ENCODE peak calls at places on chromosomes 13 and 19, in eight cellular contexts. One of them, this sample, is unnamed.

GRCh38 chr13:34941436-34941834 is 635 bp upstream of the NBEA start:
- DNase-seq in stomach: no peak
- DNase-seq in colonic mucosa: no peak
- DNase-seq in CD8-positive, alpha-beta memory T cell: no peak
- DNase-seq in CD8-positive, alpha-beta T cell: no peak
- DNase-seq in upper lobe of right lung: no peak
- DNase-seq in AG04450: no peak
- DNase-seq in substantia nigra: peak
- DNase-seq in this sample: no peak

GRCh38 chr13:31073859-31074718 is 87.6 kb downstream of the HSPH1 start:
- DNase-seq in upper lobe of right lung: no peak
- DNase-seq in colonic mucosa: no peak
- DNase-seq in AG04450: no peak
- DNase-seq in stomach: no peak
- DNase-seq in CD8-positive, alpha-beta memory T cell: no peak
- DNase-seq in CD8-positive, alpha-beta T cell: no peak
- DNase-seq in substantia nigra: no peak
- DNase-seq in this sample: no peak

GRCh38 chr19:50252111-50252886 is 48.9 kb downstream of the MYH14 start:
- DNase-seq in upper lobe of right lung: no peak
- DNase-seq in stomach: no peak
- DNase-seq in CD8-positive, alpha-beta T cell: peak
- DNase-seq in AG04450: no peak
- DNase-seq in CD8-positive, alpha-beta memory T cell: no peak
- DNase-seq in substantia nigra: peak
- DNase-seq in colonic mucosa: peak
- DNase-seq in this sample: peak

GRCh38 chr13:24683833-24684599 is 3.8 kb downstream of the ATP12A start:
- DNase-seq in colonic mucosa: peak
- DNase-seq in substantia nigra: peak
- DNase-seq in upper lobe of right lung: peak
- DNase-seq in CD8-positive, alpha-beta memory T cell: peak
- DNase-seq in stomach: peak
- DNase-seq in AG04450: no peak
- DNase-seq in CD8-positive, alpha-beta T cell: peak
- DNase-seq in this sample: peak

GRCh38 chr19:12623361-12624031 is 12.8 kb downstream of the ZNF791 start:
- DNase-seq in stomach: no peak
- DNase-seq in CD8-positive, alpha-beta memory T cell: no peak
- DNase-seq in substantia nigra: no peak
- DNase-seq in AG04450: no peak
- DNase-seq in colonic mucosa: no peak
- DNase-seq in CD8-positive, alpha-beta T cell: no peak
- DNase-seq in upper lobe of right lung: no peak
- DNase-seq in this sample: no peak

GRCh38 chr19:2424686-2425621 is 2.4 kb downstream of the TIMM13 start:
- DNase-seq in CD8-positive, alpha-beta T cell: no peak
- DNase-seq in CD8-positive, alpha-beta memory T cell: no peak
- DNase-seq in upper lobe of right lung: peak
- DNase-seq in colonic mucosa: no peak
- DNase-seq in stomach: peak
- DNase-seq in substantia nigra: peak
- DNase-seq in AG04450: peak
- DNase-seq in this sample: no peak

GRCh38 chr19:18845961-18846360 is 14.2 kb downstream of the UPF1 start:
- DNase-seq in CD8-positive, alpha-beta memory T cell: no peak
- DNase-seq in stomach: no peak
- DNase-seq in substantia nigra: no peak
- DNase-seq in AG04450: no peak
- DNase-seq in upper lobe of right lung: no peak
- DNase-seq in CD8-positive, alpha-beta T cell: no peak
- DNase-seq in colonic mucosa: no peak
- DNase-seq in this sample: no peak

GRCh38 chr19:1286859-1287621 is 1.4 kb downstream of the EFNA2 start:
- DNase-seq in colonic mucosa: peak
- DNase-seq in AG04450: no peak
- DNase-seq in stomach: no peak
- DNase-seq in CD8-positive, alpha-beta memory T cell: no peak
- DNase-seq in CD8-positive, alpha-beta T cell: no peak
- DNase-seq in upper lobe of right lung: no peak
- DNase-seq in substantia nigra: no peak
- DNase-seq in this sample: no peak

GRCh38 chr19:15116856-15117255 is 9.7 kb downstream of the SYDE1 start:
- DNase-seq in CD8-positive, alpha-beta memory T cell: no peak
- DNase-seq in upper lobe of right lung: no peak
- DNase-seq in colonic mucosa: no peak
- DNase-seq in substantia nigra: no peak
- DNase-seq in CD8-positive, alpha-beta T cell: no peak
- DNase-seq in AG04450: no peak
- DNase-seq in stomach: no peak
- DNase-seq in this sample: no peak

GRCh38 chr13:80133631-80134083 is 207.3 kb downstream of the SPRY2 start:
- DNase-seq in AG04450: no peak
- DNase-seq in colonic mucosa: peak
- DNase-seq in substantia nigra: no peak
- DNase-seq in CD8-positive, alpha-beta memory T cell: no peak
- DNase-seq in CD8-positive, alpha-beta T cell: no peak
- DNase-seq in upper lobe of right lung: no peak
- DNase-seq in stomach: no peak
- DNase-seq in this sample: no peak

GRCh38 chr13:93224545-93224944 is 2.1 kb upstream of the GPC6 start:
- DNase-seq in stomach: no peak
- DNase-seq in CD8-positive, alpha-beta T cell: no peak
- DNase-seq in AG04450: no peak
- DNase-seq in substantia nigra: no peak
- DNase-seq in upper lobe of right lung: no peak
- DNase-seq in colonic mucosa: no peak
- DNase-seq in CD8-positive, alpha-beta memory T cell: no peak
- DNase-seq in this sample: no peak

GRCh38 chr19:39986643-39987042 is 10.2 kb upstream of the ZNF546 start:
- DNase-seq in upper lobe of right lung: no peak
- DNase-seq in colonic mucosa: no peak
- DNase-seq in CD8-positive, alpha-beta memory T cell: no peak
- DNase-seq in CD8-positive, alpha-beta T cell: no peak
- DNase-seq in substantia nigra: no peak
- DNase-seq in AG04450: no peak
- DNase-seq in stomach: no peak
- DNase-seq in this sample: no peak

GRCh38 chr19:39987167-39987566 is 9.7 kb upstream of the ZNF546 start:
- DNase-seq in substantia nigra: no peak
- DNase-seq in upper lobe of right lung: no peak
- DNase-seq in CD8-positive, alpha-beta memory T cell: no peak
- DNase-seq in colonic mucosa: no peak
- DNase-seq in stomach: no peak
- DNase-seq in AG04450: no peak
- DNase-seq in CD8-positive, alpha-beta T cell: no peak
- DNase-seq in this sample: no peak

GRCh38 chr19:39983695-39984302 is 12.8 kb downstream of the PSMC4 start:
- DNase-seq in upper lobe of right lung: no peak
- DNase-seq in CD8-positive, alpha-beta memory T cell: no peak
- DNase-seq in substantia nigra: no peak
- DNase-seq in stomach: no peak
- DNase-seq in colonic mucosa: no peak
- DNase-seq in AG04450: no peak
- DNase-seq in CD8-positive, alpha-beta T cell: no peak
- DNase-seq in this sample: no peak

GRCh38 chr19:39987596-39987995 is 9.3 kb upstream of the ZNF546 start:
- DNase-seq in stomach: no peak
- DNase-seq in CD8-positive, alpha-beta memory T cell: no peak
- DNase-seq in AG04450: no peak
- DNase-seq in CD8-positive, alpha-beta T cell: no peak
- DNase-seq in upper lobe of right lung: no peak
- DNase-seq in substantia nigra: no peak
- DNase-seq in colonic mucosa: no peak
- DNase-seq in this sample: no peak

DNA sequence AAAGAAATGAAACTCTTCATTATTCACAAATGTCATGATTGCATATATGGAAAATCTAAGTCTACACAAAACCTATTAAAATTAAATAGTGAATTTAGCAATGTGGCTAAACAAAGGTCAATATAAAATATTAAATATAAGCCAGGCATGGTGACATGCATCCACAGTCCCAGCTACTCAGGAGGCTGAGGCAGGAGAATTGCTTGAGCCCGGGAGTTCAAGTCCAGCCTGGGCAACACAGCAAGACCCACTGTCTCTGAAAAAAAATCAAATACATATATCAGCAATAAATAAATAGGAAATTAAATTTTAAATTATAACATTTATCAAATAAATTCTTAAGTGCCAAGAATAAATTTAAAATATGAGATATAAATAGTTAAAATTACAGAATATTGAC is 11.9 kb downstream of the PSMC4 start:
- DNase-seq in stomach: no peak
- DNase-seq in substantia nigra: no peak
- DNase-seq in upper lobe of right lung: no peak
- DNase-seq in CD8-positive, alpha-beta memory T cell: no peak
- DNase-seq in colonic mucosa: no peak
- DNase-seq in AG04450: no peak
- DNase-seq in CD8-positive, alpha-beta T cell: no peak
- DNase-seq in this sample: no peak
- H3K27ac ChIP-seq in stomach: no peak
- H3K27ac ChIP-seq in substantia nigra: no peak
- H3K27ac ChIP-seq in upper lobe of right lung: no peak
- H3K27ac ChIP-seq in CD8-positive, alpha-beta memory T cell: no peak
- H3K27ac ChIP-seq in colonic mucosa: no peak
- H3K27ac ChIP-seq in AG04450: no peak
- H3K27ac ChIP-seq in CD8-positive, alpha-beta T cell: no peak
- H3K27ac ChIP-seq in this sample: no peak

GRCh38 chr13:109771926-109772325 is 14.5 kb downstream of the IRS2 start:
- DNase-seq in substantia nigra: no peak
- DNase-seq in AG04450: no peak
- DNase-seq in CD8-positive, alpha-beta T cell: no peak
- DNase-seq in colonic mucosa: no peak
- DNase-seq in stomach: no peak
- DNase-seq in upper lobe of right lung: no peak
- DNase-seq in CD8-positive, alpha-beta memory T cell: no peak
- DNase-seq in this sample: no peak
- H3K27ac ChIP-seq in substantia nigra: no peak
- H3K27ac ChIP-seq in AG04450: no peak
- H3K27ac ChIP-seq in CD8-positive, alpha-beta T cell: no peak
- H3K27ac ChIP-seq in colonic mucosa: no peak
- H3K27ac ChIP-seq in stomach: no peak
- H3K27ac ChIP-seq in upper lobe of right lung: no peak
- H3K27ac ChIP-seq in CD8-positive, alpha-beta memory T cell: no peak
- H3K27ac ChIP-seq in this sample: no peak

GRCh38 chr13:48575014-48575413 is 42.1 kb upstream of the RCBTB2 start:
- DNase-seq in AG04450: no peak
- DNase-seq in CD8-positive, alpha-beta memory T cell: no peak
- DNase-seq in stomach: no peak
- DNase-seq in CD8-positive, alpha-beta T cell: no peak
- DNase-seq in colonic mucosa: no peak
- DNase-seq in upper lobe of right lung: no peak
- DNase-seq in substantia nigra: no peak
- DNase-seq in this sample: no peak
- H3K27ac ChIP-seq in AG04450: no peak
- H3K27ac ChIP-seq in CD8-positive, alpha-beta memory T cell: no peak
- H3K27ac ChIP-seq in stomach: peak
- H3K27ac ChIP-seq in CD8-positive, alpha-beta T cell: no peak
- H3K27ac ChIP-seq in colonic mucosa: no peak
- H3K27ac ChIP-seq in upper lobe of right lung: no peak
- H3K27ac ChIP-seq in substantia nigra: no peak
- H3K27ac ChIP-seq in this sample: no peak

GRCh38 chr13:40568672-40569350 is 97.6 kb downstream of the FOXO1 start:
- DNase-seq in colonic mucosa: no peak
- DNase-seq in CD8-positive, alpha-beta T cell: no peak
- DNase-seq in stomach: no peak
- DNase-seq in CD8-positive, alpha-beta memory T cell: no peak
- DNase-seq in substantia nigra: no peak
- DNase-seq in upper lobe of right lung: no peak
- DNase-seq in AG04450: no peak
- DNase-seq in this sample: no peak
- H3K27ac ChIP-seq in colonic mucosa: no peak
- H3K27ac ChIP-seq in CD8-positive, alpha-beta T cell: no peak
- H3K27ac ChIP-seq in stomach: no peak
- H3K27ac ChIP-seq in CD8-positive, alpha-beta memory T cell: no peak
- H3K27ac ChIP-seq in substantia nigra: no peak
- H3K27ac ChIP-seq in upper lobe of right lung: no peak
- H3K27ac ChIP-seq in AG04450: no peak
- H3K27ac ChIP-seq in this sample: no peak

GRCh38 chr19:6503407-6504201 is 1.5 kb upstream of the TUBB4A start:
- DNase-seq in upper lobe of right lung: no peak
- DNase-seq in substantia nigra: no peak
- DNase-seq in CD8-positive, alpha-beta T cell: no peak
- DNase-seq in AG04450: no peak
- DNase-seq in CD8-positive, alpha-beta memory T cell: no peak
- DNase-seq in colonic mucosa: no peak
- DNase-seq in stomach: no peak
- DNase-seq in this sample: no peak

GRCh38 chr19:6510618-6511017 is 8.5 kb upstream of the TUBB4A start:
- DNase-seq in colonic mucosa: no peak
- DNase-seq in upper lobe of right lung: no peak
- DNase-seq in CD8-positive, alpha-beta T cell: no peak
- DNase-seq in CD8-positive, alpha-beta memory T cell: no peak
- DNase-seq in stomach: no peak
- DNase-seq in substantia nigra: no peak
- DNase-seq in AG04450: no peak
- DNase-seq in this sample: no peak

GRCh38 chr19:6514926-6515325 is 12.8 kb upstream of the TUBB4A start:
- DNase-seq in upper lobe of right lung: no peak
- DNase-seq in CD8-positive, alpha-beta memory T cell: no peak
- DNase-seq in CD8-positive, alpha-beta T cell: no peak
- DNase-seq in AG04450: no peak
- DNase-seq in colonic mucosa: no peak
- DNase-seq in stomach: no peak
- DNase-seq in substantia nigra: no peak
- DNase-seq in this sample: no peak

GRCh38 chr19:6509118-6509971 is 7.2 kb upstream of the TUBB4A start:
- DNase-seq in CD8-positive, alpha-beta T cell: no peak
- DNase-seq in stomach: peak
- DNase-seq in substantia nigra: peak
- DNase-seq in colonic mucosa: no peak
- DNase-seq in upper lobe of right lung: peak
- DNase-seq in CD8-positive, alpha-beta memory T cell: no peak
- DNase-seq in AG04450: no peak
- DNase-seq in this sample: no peak
- H3K27ac ChIP-seq in CD8-positive, alpha-beta T cell: no peak
- H3K27ac ChIP-seq in stomach: no peak
- H3K27ac ChIP-seq in substantia nigra: peak
- H3K27ac ChIP-seq in colonic mucosa: no peak
- H3K27ac ChIP-seq in upper lobe of right lung: peak
- H3K27ac ChIP-seq in CD8-positive, alpha-beta memory T cell: no peak
- H3K27ac ChIP-seq in AG04450: no peak
- H3K27ac ChIP-seq in this sample: no peak

DNA sequence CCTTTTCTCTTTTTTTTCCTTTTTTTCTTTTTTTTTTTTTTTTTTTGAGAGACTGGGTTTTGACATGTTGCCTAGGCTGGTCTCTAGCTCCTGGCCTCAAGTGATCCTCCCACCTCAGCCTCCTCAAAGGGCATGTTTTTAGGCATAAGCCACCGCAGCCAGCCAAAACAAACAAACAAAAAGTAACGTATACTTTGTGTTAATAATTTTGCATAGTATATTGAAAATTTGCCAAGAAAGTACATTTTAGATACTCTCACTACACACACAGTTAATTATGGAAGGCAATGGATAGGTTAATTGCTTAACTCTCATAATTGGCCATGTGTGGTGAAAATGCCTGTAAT is 1.6 kb upstream of the RAB11B start:
- DNase-seq in stomach: no peak
- DNase-seq in CD8-positive, alpha-beta T cell: no peak
- DNase-seq in substantia nigra: no peak
- DNase-seq in AG04450: no peak
- DNase-seq in colonic mucosa: no peak
- DNase-seq in upper lobe of right lung: no peak
- DNase-seq in CD8-positive, alpha-beta memory T cell: no peak
- DNase-seq in this sample: no peak
- H3K27ac ChIP-seq in stomach: peak
- H3K27ac ChIP-seq in CD8-positive, alpha-beta T cell: no peak
- H3K27ac ChIP-seq in substantia nigra: no peak
- H3K27ac ChIP-seq in AG04450: no peak
- H3K27ac ChIP-seq in colonic mucosa: no peak
- H3K27ac ChIP-seq in upper lobe of right lung: no peak
- H3K27ac ChIP-seq in CD8-positive, alpha-beta memory T cell: no peak
- H3K27ac ChIP-seq in this sample: no peak

This sample was measured in CD4-positive, alpha-beta T cell.